ENCODE peak calls at places on chromosomes 12 and 14, in seven cellular contexts. S is GM12864; L is HL-60; N is cardiac muscle cell; B is breast epithelium; E is CD4-positive, alpha-beta memory T cell; Y is HTR-8/SVneo. R is an unnamed sample.

GRCh38 chr14:59337151-59337611 is 128.0 kb downstream of the GPR135 start:
- DNase-seq in S (no peak), L (no peak), N (no peak), B (peak), E (no peak), Y (no peak), R (no peak)

GRCh38 chr12:2187195-2187963 is 134.6 kb downstream of the CACNA1C start:
- DNase-seq in S (no peak), L (no peak), N (no peak), B (no peak), E (no peak), Y (no peak), R (no peak)

GRCh38 chr14:61419201-61419600 is 97.8 kb downstream of the PRKCH start:
- DNase-seq in S (no peak), L (no peak), N (no peak), B (no peak), E (no peak), Y (no peak), R (no peak)

GRCh38 chr14:51868405-51868804 is 8.0 kb downstream of the GNG2 start:
- DNase-seq in S (no peak), L (no peak), N (no peak), B (no peak), E (no peak), Y (no peak), R (no peak)

GRCh38 chr12:22231836-22232235 is 102.7 kb downstream of the ST8SIA1 start:
- DNase-seq in S (no peak), L (no peak), N (no peak), B (no peak), E (no peak), Y (peak), R (peak)

GRCh38 chr12:32535260-32535999 is 136.1 kb downstream of the FGD4 start:
- DNase-seq in S (no peak), L (no peak), N (peak), B (peak), E (no peak), Y (peak), R (peak)

GRCh38 chr12:76547526-76547925 is 12.0 kb downstream of the OSBPL8 start:
- DNase-seq in S (no peak), L (no peak), N (no peak), B (no peak), E (no peak), Y (no peak), R (no peak)

GRCh38 chr12:11920231-11920630 is 150.5 kb upstream of the BCL2L14 start:
- DNase-seq in S (no peak), L (no peak), N (no peak), B (no peak), E (no peak), Y (no peak), R (no peak)

GRCh38 chr12:108664338-108665258 is 30.9 kb upstream of the SELPLG start:
- DNase-seq in S (peak), L (peak), N (peak), B (peak), E (peak), Y (peak), R (peak)

GRCh38 chr14:75200451-75200850 is 24.0 kb upstream of the TMED10 start:
- DNase-seq in S (no peak), L (no peak), N (no peak), B (peak), E (no peak), Y (no peak), R (no peak)

GRCh38 chr12:116389990-116390655 is 112.6 kb upstream of the MED13L start:
- DNase-seq in S (no peak), L (no peak), N (no peak), B (peak), E (no peak), Y (peak), R (peak)

GRCh38 chr12:92603741-92604432 is 98.9 kb upstream of the PLEKHG7 start:
- DNase-seq in S (no peak), L (no peak), N (no peak), B (no peak), E (no peak), Y (no peak), R (no peak)

GRCh38 chr14:41668346-41668745 is 61.7 kb downstream of the LRFN5 start:
- DNase-seq in S (no peak), L (no peak), N (no peak), B (no peak), E (no peak), Y (no peak), R (no peak)

GRCh38 chr12:94792690-94793089 is 142.3 kb upstream of the TMCC3 start:
- DNase-seq in S (no peak), L (peak), N (no peak), B (no peak), E (no peak), Y (no peak), R (peak)

GRCh38 chr12:99455350-99456037 is 192.1 kb upstream of the GARIN6 start:
- DNase-seq in S (no peak), L (no peak), N (no peak), B (peak), E (no peak), Y (peak), R (peak)

GRCh38 chr12:72313757-72314270 is 41.6 kb downstream of the TRHDE start:
- DNase-seq in S (no peak), L (no peak), N (peak), B (no peak), E (no peak), Y (no peak), R (no peak)

GRCh38 chr14:104864267-104865068 is 600 bp upstream of the CEP170B start:
- DNase-seq in S (no peak), L (no peak), N (peak), B (peak), E (no peak), Y (no peak), R (no peak)

GRCh38 chr12:89862511-89863331 is 154.1 kb upstream of the ATP2B1 start:
- DNase-seq in S (peak), L (peak), N (no peak), B (no peak), E (peak), Y (no peak), R (peak)

GRCh38 chr12:78483767-78484315 is 380.7 kb upstream of the SYT1 start:
- DNase-seq in S (no peak), L (no peak), N (no peak), B (no peak), E (no peak), Y (no peak), R (no peak)

GRCh38 chr14:83379371-83379770 is 1845.7 kb upstream of the SEL1L start:
- DNase-seq in S (no peak), L (no peak), N (no peak), B (no peak), E (no peak), Y (no peak), R (no peak)

GRCh38 chr14:91354979-91355685 is 62.5 kb downstream of the CCDC88C start:
- DNase-seq in S (no peak), L (no peak), N (no peak), B (no peak), E (peak), Y (no peak), R (no peak)

GRCh38 chr14:61602733-61603077 is 92.6 kb upstream of the HIF1A start:
- DNase-seq in S (no peak), L (no peak), N (no peak), B (no peak), E (no peak), Y (no peak), R (peak)

GRCh38 chr14:29654910-29655590 is 272.6 kb downstream of the PRKD1 start:
- DNase-seq in S (no peak), L (no peak), N (no peak), B (no peak), E (no peak), Y (no peak), R (peak)

GRCh38 chr14:102975662-102976061 is 53.2 kb downstream of the AMN start:
- DNase-seq in S (no peak), L (no peak), N (no peak), B (no peak), E (no peak), Y (no peak), R (no peak)

GRCh38 chr12:122880668-122881067 is 15.3 kb downstream of the VPS37B start:
- DNase-seq in S (no peak), L (no peak), N (no peak), B (no peak), E (no peak), Y (no peak), R (peak)

GRCh38 chr12:96617178-96617577 is 127.8 kb downstream of the CFAP54 start:
- DNase-seq in S (no peak), L (no peak), N (peak), B (no peak), E (no peak), Y (no peak), R (no peak)

GRCh38 chr12:27434673-27435565 is 11.6 kb upstream of the SMCO2 start:
- DNase-seq in S (no peak), L (no peak), N (no peak), B (no peak), E (no peak), Y (peak), R (peak)

GRCh38 chr12:93889516-93890202 is 212.5 kb downstream of the CRADD start:
- DNase-seq in S (no peak), L (peak), N (no peak), B (no peak), E (no peak), Y (no peak), R (no peak)

GRCh38 chr12:15044461-15044860 is 71.6 kb downstream of the PDE6H start:
- DNase-seq in S (no peak), L (no peak), N (no peak), B (no peak), E (no peak), Y (no peak), R (peak)

GRCh38 chr14:50047274-50047676 is 69.1 kb downstream of the VCPKMT start:
- DNase-seq in S (no peak), L (no peak), N (no peak), B (no peak), E (no peak), Y (no peak), R (no peak)

GRCh38 chr12:78149459-78149858 is 318.8 kb downstream of the NAV3 start:
- DNase-seq in S (no peak), L (no peak), N (peak), B (no peak), E (no peak), Y (no peak), R (no peak)

GRCh38 chr14:95835331-95835730 is 41.3 kb upstream of the TUNAR start:
- DNase-seq in S (peak), L (peak), N (no peak), B (no peak), E (no peak), Y (no peak), R (peak)

GRCh38 chr12:32476446-32476845 is 77.1 kb downstream of the FGD4 start:
- DNase-seq in S (no peak), L (no peak), N (no peak), B (no peak), E (no peak), Y (no peak), R (no peak)

GRCh38 chr14:95507701-95508103 is 8.7 kb downstream of the SYNE3 start:
- DNase-seq in S (no peak), L (no peak), N (no peak), B (peak), E (peak), Y (no peak), R (peak)

GRCh38 chr12:7075931-7076330 is 15.4 kb downstream of the C1S start:
- DNase-seq in S (no peak), L (no peak), N (no peak), B (no peak), E (no peak), Y (no peak), R (peak)

GRCh38 chr14:51650721-51651387 is 856 bp upstream of the FRMD6 start:
- DNase-seq in S (no peak), L (no peak), N (peak), B (peak), E (no peak), Y (no peak), R (no peak)

R was measured in RPMI7951.